ENCODE peak calls at places on chromosomes 12 and 14, in ten cellular contexts. M is body of pancreas; Z is breast epithelium; P is stomach; K is CD8-positive, alpha-beta T cell; D is astrocyte; H is tibial nerve; A is Peyer's patch; E is cardiac muscle cell; X is A549. G is an unnamed sample.

GRCh38 chr12:116959845-116960514 is 49.2 kb downstream of the FBXW8 start:
- DNase-seq in M (no peak), Z (no peak), P (no peak), K (no peak), D (peak; percentile 26), H (no peak), A (no peak), E (no peak), X (no peak), G (no peak)

GRCh38 chr12:33438025-33438772 is 1.4 kb downstream of the SYT10 start:
- DNase-seq in M (no peak), Z (no peak), P (no peak), K (no peak), D (no peak), H (no peak), A (no peak), E (no peak), X (no peak), G (no peak)

GRCh38 chr12:39435531-39435930 is 7.4 kb downstream of the KIF21A start:
- DNase-seq in M (no peak), Z (no peak), P (no peak), K (no peak), D (no peak), H (no peak), A (no peak), E (no peak), X (no peak), G (no peak)

GRCh38 chr14:73633517-73634332 is 11.1 kb upstream of the DNAL1 start:
- DNase-seq in M (peak; percentile 67), Z (peak; percentile 54), P (peak; percentile 59), K (peak; percentile 75), D (peak; percentile 37), H (no peak), A (peak; percentile 87), E (peak; percentile 86), X (peak; percentile 77), G (peak; percentile 54)

GRCh38 chr14:105929327-105930081 is 403.1 kb downstream of the TMEM121 start:
- DNase-seq in M (no peak), Z (no peak), P (no peak), K (no peak), D (no peak), H (no peak), A (peak; percentile 41), E (no peak), X (no peak), G (no peak)

GRCh38 chr12:79983969-79984629 is 49.2 kb upstream of the PPP1R12A start:
- DNase-seq in M (no peak), Z (no peak), P (no peak), K (no peak), D (peak; percentile 88), H (no peak), A (no peak), E (peak; percentile 33), X (peak; percentile 33), G (no peak)

GRCh38 chr12:13049816-13050215 is 5.6 kb downstream of the FAM234B start:
- DNase-seq in M (no peak), Z (no peak), P (no peak), K (no peak), D (peak; percentile 12), H (no peak), A (no peak), E (peak; percentile 75), X (no peak), G (no peak)

GRCh38 chr14:65170768-65171251 is 68.5 kb upstream of the MAX start:
- DNase-seq in M (peak; percentile 16), Z (no peak), P (no peak), K (peak; percentile 53), D (peak; percentile 85), H (no peak), A (peak; percentile 67), E (peak; percentile 88), X (peak; percentile 57), G (no peak)

GRCh38 chr12:82524636-82525035 is 162.1 kb upstream of the TMTC2 start:
- DNase-seq in M (no peak), Z (no peak), P (no peak), K (no peak), D (no peak), H (no peak), A (no peak), E (no peak), X (no peak), G (no peak)

GRCh38 chr14:69335421-69335820 is 62.7 kb downstream of the ERH start:
- DNase-seq in M (no peak), Z (peak; percentile 76), P (no peak), K (no peak), D (peak; percentile 60), H (no peak), A (no peak), E (no peak), X (no peak), G (no peak)

GRCh38 chr12:77679701-77680100 is 151.0 kb upstream of the NAV3 start:
- DNase-seq in M (no peak), Z (no peak), P (no peak), K (no peak), D (peak; percentile 23), H (no peak), A (no peak), E (no peak), X (no peak), G (no peak)

GRCh38 chr12:102120886-102121285 is 903 bp downstream of the PARPBP start:
- DNase-seq in M (no peak), Z (no peak), P (no peak), K (no peak), D (peak; percentile 16), H (no peak), A (no peak), E (peak; percentile 28), X (peak; percentile 38), G (no peak)

DNA sequence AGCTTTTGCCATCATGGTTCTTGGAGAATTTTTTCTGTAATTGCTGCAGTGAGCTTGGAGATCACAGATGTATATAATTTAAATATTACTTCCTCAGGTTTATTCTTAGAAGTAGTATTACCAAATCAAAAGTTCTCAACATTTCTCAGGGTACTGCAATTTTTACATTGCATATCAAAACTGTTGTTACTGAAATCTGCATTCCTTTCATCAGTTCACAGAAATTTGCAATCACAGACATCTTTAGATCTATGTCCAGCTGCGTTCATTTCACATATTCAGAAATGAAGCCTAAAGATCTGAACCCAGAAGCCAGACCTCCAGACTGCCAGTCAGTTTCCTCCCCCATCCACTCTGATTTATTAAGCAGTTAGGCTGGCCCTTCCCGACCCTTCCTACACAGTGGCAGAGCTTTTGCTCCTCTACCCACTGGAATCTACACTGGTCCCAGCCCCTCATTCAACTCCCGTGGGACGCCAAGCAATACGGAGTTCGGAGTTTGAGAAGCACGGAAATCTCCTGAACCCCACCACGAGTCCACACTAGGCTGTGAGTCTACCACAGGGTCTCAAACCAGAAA is 18.1 kb upstream of the IFT81 start:
- DNase-seq in M (no peak), Z (no peak), P (no peak), K (no peak), D (no peak), H (no peak), A (no peak), E (peak; percentile 45), X (no peak), G (no peak)
- H3K4me1 ChIP-seq in M (peaks cover 25% of the 10 kb centered on the region), Z (no peaks in the 10 kb centered on the region), P (peaks cover 13% of the 10 kb centered on the region), K (no peaks in the 10 kb centered on the region), D (peaks cover 30% of the 10 kb centered on the region), H (peaks cover 55% of the 10 kb centered on the region), A (no peaks in the 10 kb centered on the region), E (peaks cover 27% of the 10 kb centered on the region), X (peaks cover 53% of the 10 kb centered on the region), G (peaks cover 2% of the 10 kb centered on the region)

GRCh38 chr14:20190596-20190995 is at the start of gene OR11G2:
- DNase-seq in M (no peak), Z (no peak), P (no peak), K (no peak), D (no peak), H (no peak), A (no peak), E (no peak), X (no peak), G (no peak)
- H3K9me3 ChIP-seq in M (no peaks in the 10 kb centered on the region), Z (no peaks in the 10 kb centered on the region), P (no peaks in the 10 kb centered on the region), K (no peaks in the 10 kb centered on the region), D (peaks cover under 1% of the 10 kb centered on the region), H (no peaks in the 10 kb centered on the region), A (no peaks in the 10 kb centered on the region), E (peaks cover 2% of the 10 kb centered on the region), X (no peaks in the 10 kb centered on the region), G (no peaks in the 10 kb centered on the region)

DNA sequence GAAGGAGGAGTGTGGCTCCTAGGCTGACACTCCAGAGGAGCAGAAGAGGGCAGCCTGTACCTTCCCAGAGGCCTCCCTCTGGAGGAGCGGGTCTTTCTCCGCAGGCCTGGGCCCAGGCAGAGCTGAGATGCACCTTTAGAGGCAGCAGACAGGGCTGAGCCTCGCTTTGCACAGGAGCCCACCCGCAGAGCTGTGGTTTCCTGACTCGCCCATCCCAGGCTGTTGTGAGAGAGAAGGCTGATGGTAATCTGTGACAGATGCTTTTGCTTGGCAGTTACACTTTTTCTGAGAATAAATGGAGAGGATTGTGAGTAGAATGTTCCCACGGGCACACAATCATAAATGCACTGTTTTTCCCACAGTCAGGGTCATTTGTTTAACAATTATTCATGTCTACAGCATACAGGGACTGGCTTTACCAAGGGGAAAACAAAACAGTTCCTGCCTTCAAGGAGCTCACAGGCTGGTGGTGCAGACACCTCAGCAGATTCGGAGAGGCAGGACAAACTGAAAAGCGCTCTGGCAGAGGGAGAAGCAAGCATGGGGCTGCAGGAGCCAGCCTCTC is 13.9 kb downstream of the EVL start:
- DNase-seq in M (no peak), Z (no peak), P (peak; percentile 47), K (peak; percentile 90), D (peak; percentile 69), H (no peak), A (peak; percentile 88), E (peak; percentile 43), X (no peak), G (peak; percentile 67)
- H3K4me1 ChIP-seq in M (peaks cover 6% of the 10 kb centered on the region), Z (peaks cover 12% of the 10 kb centered on the region), P (peaks cover 11% of the 10 kb centered on the region), K (peaks cover 95% of the 10 kb centered on the region), D (peaks cover 25% of the 10 kb centered on the region), H (peaks cover 31% of the 10 kb centered on the region), A (no peaks in the 10 kb centered on the region), E (peaks cover 7% of the 10 kb centered on the region), X (no peaks in the 10 kb centered on the region), G (peaks cover 18% of the 10 kb centered on the region)

GRCh38 chr12:106651552-106651951 is 68.7 kb downstream of the RFX4 start:
- DNase-seq in M (no peak), Z (no peak), P (no peak), K (no peak), D (no peak), H (no peak), A (no peak), E (no peak), X (no peak), G (no peak)

GRCh38 chr12:106652510-106653015 is 69.8 kb downstream of the RFX4 start:
- DNase-seq in M (no peak), Z (no peak), P (no peak), K (no peak), D (no peak), H (no peak), A (no peak), E (no peak), X (no peak), G (no peak)

GRCh38 chr12:106657499-106657898 is 74.7 kb downstream of the RFX4 start:
- DNase-seq in M (no peak), Z (no peak), P (no peak), K (no peak), D (no peak), H (no peak), A (no peak), E (no peak), X (no peak), G (no peak)

DNA sequence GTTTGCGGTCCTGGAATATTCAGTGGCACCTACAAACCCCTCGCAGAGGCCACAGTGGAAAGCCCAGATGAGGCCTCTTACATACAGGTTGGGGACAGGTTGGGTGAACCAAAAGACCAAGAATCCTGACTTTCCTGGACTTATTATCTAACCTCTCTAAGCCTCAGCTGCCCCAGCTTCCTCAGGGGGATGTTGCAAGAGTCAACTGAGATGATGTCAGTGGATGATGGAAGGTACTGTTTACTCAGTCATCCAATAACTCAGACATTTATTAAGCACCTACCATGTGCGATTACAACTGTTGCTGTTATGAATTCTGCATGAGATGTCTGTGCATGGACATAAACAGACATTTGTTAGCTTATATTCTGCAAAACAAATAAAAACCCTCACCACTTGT is 72.8 kb downstream of the RFX4 start:
- DNase-seq in M (no peak), Z (no peak), P (no peak), K (no peak), D (no peak), H (no peak), A (no peak), E (no peak), X (no peak), G (no peak)
- H3K9me3 ChIP-seq in M (no peaks in the 10 kb centered on the region), Z (peaks cover 3% of the 10 kb centered on the region), P (peaks cover 6% of the 10 kb centered on the region), K (no peaks in the 10 kb centered on the region), D (peaks cover 1% of the 10 kb centered on the region), H (no peaks in the 10 kb centered on the region), A (no peaks in the 10 kb centered on the region), E (no peaks in the 10 kb centered on the region), X (peaks cover 15% of the 10 kb centered on the region), G (no peaks in the 10 kb centered on the region)

G was measured in right cardiac atrium.